ENCODE peak calls at places on chromosome 3, in five cellular contexts. M, A, T, B and K are unnamed samples. For H3K4me1 and H3K27me3, the result is how much of the 10 kb centered on the place peaks cover.

GRCh38 chr3:196198771-196199753 is 12.1 kb downstream of the ZDHHC19 start:
- DNase-seq in A (no peak), T (peak), M (no peak), B (no peak), K (no peak)

GRCh38 chr3:123792473-123793201 is 91.5 kb downstream of the MYLK start:
- DNase-seq in A (no peak), T (peak), M (no peak), B (peak), K (no peak)

GRCh38 chr3:28347374-28348285 is 891 bp upstream of the ZCWPW2 start:
- DNase-seq in M (no peak), T (peak), A (no peak), B (no peak), K (peak)

GRCh38 chr3:64748244-64748894 is 60.6 kb upstream of the ADAMTS9 start:
- DNase-seq in B (no peak), M (no peak), A (peak), T (peak), K (no peak)

GRCh38 chr3:105613120-105613519 is 246.4 kb downstream of the ALCAM start:
- DNase-seq in B (peak), M (no peak), A (no peak), T (peak), K (no peak)

GRCh38 chr3:39154323-39155021 is 1.1 kb upstream of the CSRNP1 start:
- DNase-seq in M (no peak), A (no peak), T (peak), B (no peak), K (no peak)

GRCh38 chr3:27160146-27160545 is 209.0 kb downstream of the NEK10 start:
- DNase-seq in M (no peak), T (no peak), B (no peak), A (no peak), K (no peak)

GRCh38 chr3:100993309-100993708 is at the start of gene ABI3BP:
- DNase-seq in M (peak), A (peak), T (peak), B (peak), K (peak)

GRCh38 chr3:114496021-114496434 is 202.2 kb downstream of the TIGIT start:
- DNase-seq in B (peak), M (no peak), T (no peak), A (no peak), K (no peak)

GRCh38 chr3:39088889-39089288 is 18.5 kb downstream of the GORASP1 start:
- DNase-seq in A (no peak), B (no peak), T (no peak), M (no peak), K (no peak)

GRCh38 chr3:184716652-184717607 is 5.1 kb upstream of the MAGEF1 start:
- DNase-seq in A (peak), M (no peak), T (peak), B (peak), K (no peak)

GRCh38 chr3:190537131-190537530 is 23.2 kb downstream of the IL1RAP start:
- DNase-seq in M (no peak), A (no peak), B (no peak), T (no peak), K (no peak)

GRCh38 chr3:87793322-87793877 is 265.4 kb downstream of the CGGBP1 start:
- DNase-seq in A (no peak), M (no peak), B (no peak), T (no peak), K (peak)

GRCh38 chr3:71787851-71788405 is 3.0 kb upstream of the PROK2 start:
- DNase-seq in T (no peak), B (no peak), M (no peak), A (no peak), K (no peak)

GRCh38 chr3:71785594-71786472 is 885 bp upstream of the PROK2 start:
- DNase-seq in M (no peak), A (no peak), B (no peak), T (peak), K (no peak)

GRCh38 chr3:71784201-71784913 is 591 bp downstream of the PROK2 start:
- DNase-seq in B (no peak), M (no peak), A (no peak), T (no peak), K (no peak)

GRCh38 chr3:71786551-71786950 is 1.6 kb upstream of the PROK2 start:
- DNase-seq in B (no peak), A (no peak), T (peak), M (no peak), K (no peak)

DNA sequence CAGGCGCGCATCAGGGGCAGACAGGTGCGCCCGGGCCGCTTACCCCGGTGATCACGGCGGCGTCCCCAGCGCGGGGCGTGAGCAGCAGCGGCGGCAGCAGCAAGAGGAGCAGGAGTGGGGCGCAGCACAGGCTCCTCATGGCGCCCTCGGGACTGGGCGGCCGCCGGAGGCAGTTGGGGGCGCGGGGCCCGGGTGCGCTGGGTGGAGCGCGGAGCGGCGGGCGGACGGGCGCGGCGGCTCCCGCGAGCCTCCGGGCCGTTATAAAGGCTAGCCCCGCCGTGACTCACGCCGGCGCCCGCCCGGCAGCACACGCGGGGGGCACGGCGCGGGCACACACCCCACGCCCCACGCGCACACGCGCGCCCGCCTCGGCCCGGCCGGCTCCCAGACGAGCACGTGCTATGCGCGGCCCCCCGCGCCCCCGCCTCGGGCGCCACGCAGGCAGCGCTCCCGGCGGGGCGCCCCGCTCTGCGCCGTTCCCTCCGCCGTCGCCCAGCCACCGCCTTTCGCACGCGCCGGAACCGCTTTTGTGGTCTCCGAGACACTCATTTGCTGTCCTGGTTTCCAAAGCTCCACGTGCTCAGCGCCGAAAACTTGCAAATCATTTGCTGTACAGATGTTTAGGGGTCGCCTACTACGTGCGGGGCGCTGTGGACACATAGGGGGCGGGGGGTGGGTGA is at the start of gene PROK2:
- DNase-seq in B (no peak), T (peak), M (no peak), A (no peak), K (peak)
- H3K4me1 ChIP-seq in B (under half), T (under half), M (under half), A (under half), K (under half)

DNA sequence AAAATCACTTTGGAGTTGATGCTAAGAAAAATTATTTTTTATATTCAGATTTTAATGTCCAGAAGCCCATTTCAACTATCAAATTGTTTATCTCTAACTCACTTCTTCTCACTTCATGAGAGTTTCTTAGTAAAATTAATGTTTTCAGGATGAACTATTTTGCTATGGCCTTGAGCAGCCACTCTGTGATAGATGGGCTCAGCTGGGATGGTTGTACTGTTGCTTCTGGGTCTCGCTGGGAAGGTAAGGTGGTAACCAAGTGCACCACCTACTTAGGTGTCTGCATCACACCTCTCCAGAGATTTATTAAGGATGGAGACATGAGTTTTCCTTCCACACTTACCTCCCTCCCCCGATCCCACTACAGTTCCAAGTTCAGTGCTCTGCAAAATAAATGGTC is 110.3 kb upstream of the ATP2B2 start:
- DNase-seq in T (no peak), B (no peak), M (no peak), A (no peak), K (no peak)
- H3K27me3 ChIP-seq in T (under half), B (under half), M (under half), A (under half), K (under half)

GRCh38 chr3:50133283-50133615 is 21.9 kb upstream of the SEMA3F start:
- DNase-seq in T (no peak), B (no peak), M (no peak), A (no peak), K (no peak)
- H3K4me3 ChIP-seq in T (no peak), B (no peak), M (no peak), A (no peak), K (no peak)

DNA sequence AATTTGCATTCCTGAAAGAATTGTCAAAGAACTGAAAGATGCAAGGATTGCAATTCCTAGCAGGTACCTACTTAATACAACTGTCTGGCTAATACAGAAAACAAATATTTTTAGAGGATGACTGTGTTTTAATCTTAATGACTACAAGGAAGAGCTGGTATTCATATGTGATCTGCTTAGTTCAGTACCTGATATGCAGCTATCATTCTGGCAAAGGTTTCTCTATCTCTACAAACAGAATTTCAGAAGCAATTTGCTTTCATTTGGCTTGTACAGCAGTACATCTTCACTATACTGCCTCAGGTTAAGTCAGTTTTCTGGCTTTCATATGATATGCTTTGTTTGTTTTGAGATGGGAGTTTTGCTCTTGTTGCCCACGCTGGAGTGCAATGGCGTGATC is 51.3 kb downstream of the TBL1XR1 start:
- DNase-seq in B (no peak), A (no peak), M (no peak), T (no peak), K (no peak)
- H3K4me1 ChIP-seq in B (under half), A (under half), M (under half), T (under half), K (under half)

DNA sequence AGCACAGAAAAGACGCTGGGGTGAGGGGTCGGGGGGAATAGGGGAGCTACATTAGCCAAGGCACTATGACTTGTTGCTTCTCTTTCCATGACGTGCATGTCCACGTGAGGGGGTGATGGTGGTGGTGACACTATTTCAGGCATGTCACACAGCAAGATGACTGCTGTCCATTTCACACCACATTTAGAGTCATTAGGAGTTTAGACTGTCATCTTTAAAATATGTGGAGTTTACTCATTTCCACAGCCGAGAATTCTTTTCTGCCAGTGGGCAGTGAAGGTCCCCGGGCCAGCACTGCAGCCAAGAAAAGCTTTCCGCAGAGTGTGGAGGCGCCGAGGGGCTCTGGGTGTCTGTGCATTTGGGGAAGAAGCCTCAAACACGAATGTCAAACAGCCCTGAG is 954 bp upstream of the DGKG start:
- DNase-seq in M (no peak), A (no peak), T (no peak), B (peak), K (no peak)
- H3K27me3 ChIP-seq in M (under half), A (under half), T (under half), B (half or more), K (under half)

GRCh38 chr3:128432898-128433629 is 33.6 kb downstream of the DNAJB8 start:
- DNase-seq in M (no peak), T (no peak), B (no peak), A (no peak), K (no peak)

GRCh38 chr3:128433630-128434185 is 33.0 kb downstream of the DNAJB8 start:
- DNase-seq in B (no peak), A (no peak), M (no peak), T (peak), K (no peak)

GRCh38 chr3:128431803-128432300 is 34.8 kb downstream of the DNAJB8 start:
- DNase-seq in A (no peak), M (no peak), T (no peak), B (no peak), K (no peak)

GRCh38 chr3:128430731-128431130 is 36.0 kb downstream of the DNAJB8 start:
- DNase-seq in T (no peak), A (no peak), M (no peak), B (no peak), K (no peak)

GRCh38 chr3:128432301-128432897 is 34.3 kb downstream of the DNAJB8 start:
- DNase-seq in T (peak), B (no peak), A (no peak), M (no peak), K (no peak)
- H3K4me3 ChIP-seq in T (peak), B (no peak), A (no peak), M (peak), K (peak)

GRCh38 chr3:58177747-58178527 is 32.8 kb downstream of the DNASE1L3 start:
- DNase-seq in T (peak), A (peak), M (peak), B (peak), K (peak)

GRCh38 chr3:58176827-58177489 is 33.8 kb downstream of the DNASE1L3 start:
- DNase-seq in B (no peak), A (no peak), T (peak), M (no peak), K (no peak)

GRCh38 chr3:58175098-58175428 is 35.7 kb downstream of the DNASE1L3 start:
- DNase-seq in M (no peak), B (no peak), A (no peak), T (no peak), K (no peak)

GRCh38 chr3:58175429-58176184 is 35.2 kb downstream of the DNASE1L3 start:
- DNase-seq in A (peak), B (peak), T (peak), M (peak), K (peak)

DNA sequence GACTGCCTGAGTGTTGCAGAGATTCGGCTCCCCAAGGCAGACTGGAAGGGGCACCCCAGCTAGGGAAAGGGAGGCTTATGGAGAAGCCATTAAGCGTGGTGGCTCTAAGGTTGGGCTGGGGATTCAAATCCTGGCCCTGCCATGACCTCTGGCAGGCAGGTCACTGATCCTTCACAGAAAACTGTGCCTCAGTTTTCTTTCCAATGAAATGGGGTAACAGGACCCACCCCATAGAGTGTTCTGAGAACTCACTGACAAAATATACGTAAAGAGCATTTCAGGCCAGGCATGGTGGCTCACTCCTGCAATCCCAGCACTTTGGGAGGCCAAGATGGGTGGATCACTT is 34.6 kb downstream of the DNASE1L3 start:
- DNase-seq in T (no peak), B (no peak), M (no peak), A (no peak), K (no peak)
- H3K4me1 ChIP-seq in T (under half), B (under half), M (half or more), A (half or more), K (under half)

GRCh38 chr3:194973366-194974000 is 287.8 kb downstream of the FAM43A start:
- DNase-seq in M (no peak), B (no peak), A (no peak), T (no peak), K (no peak)

GRCh38 chr3:194967126-194968117 is 281.7 kb downstream of the FAM43A start:
- DNase-seq in B (no peak), T (no peak), A (no peak), M (no peak), K (no peak)

GRCh38 chr3:194970066-194970465 is 284.4 kb downstream of the FAM43A start:
- DNase-seq in M (no peak), B (no peak), A (no peak), T (no peak), K (no peak)

GRCh38 chr3:194971965-194972364 is 286.3 kb downstream of the FAM43A start:
- DNase-seq in A (no peak), T (no peak), B (no peak), M (no peak), K (no peak)

GRCh38 chr3:194971009-194971408 is 285.3 kb downstream of the FAM43A start:
- DNase-seq in M (no peak), B (no peak), T (no peak), A (no peak), K (no peak)
- H3K27me3 ChIP-seq in M (under half), B (under half), T (under half), A (under half), K (under half)

GRCh38 chr3:160403028-160403545 is 3.6 kb downstream of the SMC4 start:
- DNase-seq in A (peak), B (no peak), M (no peak), T (no peak), K (no peak)

GRCh38 chr3:160400631-160401150 is 1.2 kb downstream of the SMC4 start:
- DNase-seq in T (peak), A (peak), B (no peak), M (peak), K (peak)

GRCh38 chr3:160401301-160402095 is 2.0 kb downstream of the SMC4 start:
- DNase-seq in M (no peak), T (peak), B (peak), A (peak), K (no peak)

GRCh38 chr3:160402249-160403027 is 3.0 kb downstream of the SMC4 start:
- DNase-seq in T (no peak), A (peak), B (no peak), M (no peak), K (no peak)

GRCh38 chr3:160403796-160404510 is 4.5 kb downstream of the SMC4 start:
- DNase-seq in M (no peak), B (no peak), T (no peak), A (peak), K (no peak)
- H3K4me3 ChIP-seq in M (no peak), B (peak), T (no peak), A (peak), K (no peak)

DNA sequence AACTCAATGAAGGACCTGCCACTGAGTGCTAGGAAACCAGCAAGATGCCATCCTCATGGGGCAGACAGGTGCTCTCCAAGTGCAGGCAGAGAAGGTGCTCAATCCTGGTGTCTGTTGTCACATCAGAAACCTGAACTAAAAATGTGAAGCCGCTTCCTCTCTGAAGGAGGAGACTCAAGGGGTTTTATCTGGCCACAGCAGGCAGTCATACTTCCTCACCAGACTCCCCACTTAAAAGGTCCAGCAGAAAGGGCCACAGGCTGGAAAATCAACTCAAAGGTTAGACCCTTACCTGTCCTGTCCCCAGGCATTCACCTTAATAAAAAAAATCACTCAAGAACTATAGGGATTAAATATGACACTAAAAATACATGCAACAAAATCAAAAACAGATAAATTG is 4.8 kb downstream of the CCDC12 start:
- DNase-seq in T (no peak), A (no peak), B (no peak), M (no peak), K (no peak)
- H3K4me1 ChIP-seq in T (under half), A (under half), B (under half), M (half or more), K (half or more)